ENCODE peak calls at places on chromosome 11, in nine cellular contexts. W, A, D, Y, R, E, C, I and Z are unnamed samples.

GRCh38 chr11:102564110-102564509 is 33.6 kb upstream of the MMP7 start:
- DNase-seq in A (no peak), I (no peak), R (no peak), E (no peak), Y (no peak), C (no peak), D (no peak), W (no peak), Z (no peak)

GRCh38 chr11:27699926-27700350 is 317 bp downstream of the BDNF start:
- DNase-seq in Y (peak; percentile 65), W (no peak), E (peak; percentile 4), D (no peak), R (no peak), A (no peak), C (no peak), I (no peak), Z (no peak)

GRCh38 chr11:122131126-122131525 is 15.1 kb upstream of the BLID start:
- DNase-seq in W (no peak), E (no peak), C (no peak), Y (no peak), D (no peak), R (no peak), I (no peak), A (no peak), Z (no peak)

GRCh38 chr11:129374993-129375721 is 491 bp upstream of the BARX2 start:
- DNase-seq in R (no peak), W (peak; percentile 71), A (peak; percentile 82), C (peak; percentile 28), Y (peak; percentile 70), E (peak; percentile 81), D (no peak), I (peak; percentile 44), Z (no peak)

GRCh38 chr11:73323464-73323863 is 15.4 kb downstream of the ARHGEF17 start:
- DNase-seq in A (peak; percentile 59), E (no peak), C (no peak), R (no peak), I (no peak), Y (peak; percentile 80), D (peak; percentile 89), W (peak; percentile 64), Z (no peak)

GRCh38 chr11:118610773-118611432 is 3.5 kb downstream of the PHLDB1 start:
- DNase-seq in I (no peak), Y (peak; percentile 98), W (peak; percentile 90), A (peak; percentile 87), D (peak; percentile 87), E (peak; percentile 67), C (peak; percentile 75), R (no peak), Z (no peak)

GRCh38 chr11:12164061-12165014 is 53.9 kb downstream of the MICAL2 start:
- DNase-seq in R (no peak), D (no peak), W (peak; percentile 33), A (no peak), C (no peak), I (no peak), Y (no peak), E (no peak), Z (peak; percentile 64)

GRCh38 chr11:8719260-8720190 is 36.9 kb downstream of the RPL27A start:
- DNase-seq in R (no peak), W (peak; percentile 39), D (peak; percentile 60), E (peak; percentile 55), C (no peak), A (no peak), Y (no peak), I (no peak), Z (peak; percentile 60)

GRCh38 chr11:279966-280761 is 2.0 kb downstream of the NLRP6 start:
- DNase-seq in Y (peak; percentile 49), I (no peak), R (peak; percentile 69), C (no peak), D (no peak), E (no peak), W (peak; percentile 65), A (peak; percentile 57), Z (no peak)

GRCh38 chr11:126140932-126141291 is 70.5 kb downstream of the RPUSD4 start:
- DNase-seq in Y (no peak), A (peak; percentile 48), D (peak; percentile 73), W (peak; percentile 57), I (no peak), R (no peak), E (peak; percentile 19), C (no peak), Z (no peak)

GRCh38 chr11:124197999-124198398 is 14.9 kb downstream of the OR10D3 start:
- DNase-seq in W (no peak), A (no peak), Y (no peak), C (no peak), D (no peak), R (no peak), E (no peak), I (no peak), Z (no peak)

GRCh38 chr11:11555228-11555627 is 66.6 kb downstream of the GALNT18 start:
- DNase-seq in C (no peak), A (no peak), W (no peak), R (no peak), I (no peak), E (no peak), Y (no peak), D (peak; percentile 68), Z (peak; percentile 33)

GRCh38 chr11:131674051-131674755 is 303.8 kb downstream of the NTM start:
- DNase-seq in I (peak; percentile 64), Y (peak; percentile 96), W (peak; percentile 56), C (peak; percentile 52), R (peak; percentile 25), E (peak; percentile 55), A (peak; percentile 62), D (peak; percentile 66), Z (no peak)

GRCh38 chr11:11179239-11179638 is 173.8 kb downstream of the CSNK2A3 start:
- DNase-seq in W (no peak), Y (no peak), C (no peak), R (no peak), A (no peak), E (no peak), I (no peak), D (no peak), Z (peak; percentile 22)

GRCh38 chr11:28343304-28344233 is 235.4 kb downstream of the METTL15 start:
- DNase-seq in D (no peak), A (no peak), I (no peak), C (no peak), W (no peak), R (no peak), Y (no peak), E (peak; percentile 38), Z (peak; percentile 20)

GRCh38 chr11:70415642-70416395 is 17.5 kb downstream of the CTTN start:
- DNase-seq in R (peak; percentile 81), C (no peak), Y (no peak), A (no peak), I (no peak), E (no peak), D (no peak), W (no peak), Z (no peak)

GRCh38 chr11:116457336-116458007 is 315.3 kb downstream of the BUD13 start:
- DNase-seq in I (peak; percentile 41), W (no peak), R (no peak), A (no peak), E (no peak), Y (no peak), C (no peak), D (no peak), Z (no peak)

DNA sequence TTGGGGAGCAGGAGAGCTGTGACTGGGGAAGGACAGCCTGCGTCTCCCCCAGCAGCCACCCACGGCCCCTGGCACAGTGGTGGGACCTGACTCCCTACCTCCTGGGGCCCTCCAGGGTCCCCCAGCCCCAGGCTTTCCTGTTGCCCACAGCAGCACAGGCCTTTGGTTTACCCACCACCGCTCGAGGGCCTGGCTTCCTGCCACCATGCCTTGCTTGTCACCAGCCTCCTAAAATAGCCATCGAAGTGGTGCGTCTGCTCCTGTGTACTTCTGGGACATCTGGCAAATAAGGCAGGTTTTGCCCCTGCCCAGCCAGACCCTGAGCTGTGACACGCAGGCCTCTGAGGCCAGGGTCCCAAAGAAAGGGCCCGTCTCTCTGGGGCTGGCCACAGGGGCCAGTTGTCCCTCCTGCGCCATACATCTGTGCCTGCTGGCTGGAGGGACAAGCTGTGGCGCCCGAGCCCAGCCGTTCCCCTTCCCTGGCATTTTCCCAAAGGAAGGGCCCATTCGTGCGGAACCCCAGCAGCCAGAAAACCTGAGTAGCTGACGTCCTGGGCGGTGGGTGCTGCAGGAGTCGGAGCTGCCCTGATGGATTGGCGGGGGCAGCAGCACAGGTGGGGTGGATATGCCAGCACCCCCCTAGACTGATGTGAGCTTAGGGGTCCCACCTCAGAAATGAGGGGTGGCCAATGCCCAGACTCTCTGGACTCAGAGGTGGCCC is 14.6 kb downstream of the PHLDA2 start:
- DNase-seq in A (no peak), D (peak; percentile 90), E (no peak), I (no peak), Y (no peak), C (no peak), W (no peak), R (no peak), Z (no peak)
- H3K4me3 ChIP-seq in A (no peak overlapping the region), D (no peak overlapping the region), E (no peak overlapping the region), I (no peak overlapping the region), Y (no peak overlapping the region), C (no peak overlapping the region), W (no peak overlapping the region), R (no peak overlapping the region), Z (no peak overlapping the region)

DNA sequence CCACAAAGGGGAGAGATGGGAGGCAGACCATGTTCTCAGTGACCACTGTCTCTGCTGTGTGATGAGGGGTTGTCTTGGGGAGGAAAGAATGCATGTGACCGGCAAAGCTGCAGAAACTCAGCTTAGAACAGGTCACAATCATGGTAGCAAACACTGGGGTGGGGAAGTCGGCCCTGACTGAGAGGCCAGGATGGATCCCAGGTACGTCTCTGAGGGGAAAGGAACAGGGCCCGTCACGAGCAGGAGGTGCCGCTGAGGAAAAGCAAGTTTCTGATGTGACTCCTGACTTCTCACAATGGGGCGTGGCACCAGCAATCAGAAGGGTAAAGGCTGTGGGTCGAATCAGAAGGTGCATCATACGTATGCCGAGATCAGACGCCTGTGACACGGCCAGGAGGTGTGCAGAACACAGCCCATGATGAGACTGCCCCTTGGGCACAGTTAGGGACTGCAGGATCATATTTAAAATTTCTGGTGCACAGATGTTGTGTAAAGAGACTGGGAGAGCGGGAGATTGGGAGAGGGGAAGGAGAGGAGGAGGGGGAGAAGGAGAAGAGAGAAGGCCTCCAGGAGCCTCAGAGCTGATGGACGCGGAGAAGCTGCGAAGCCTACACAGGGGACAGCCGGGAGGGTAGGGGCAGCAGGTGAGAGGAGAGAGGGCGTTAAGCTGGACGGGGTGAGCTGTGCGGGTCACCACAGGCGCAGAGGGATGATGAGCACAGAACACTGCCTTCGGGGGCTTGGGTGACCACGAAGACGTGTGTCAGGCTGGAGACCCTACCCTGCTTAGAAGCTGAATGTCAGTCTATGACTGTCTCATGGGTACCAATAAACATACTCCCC is 30.7 kb downstream of the KRTAP5-5 start:
- DNase-seq in I (no peak), R (no peak), A (no peak), C (no peak), E (no peak), W (no peak), D (no peak), Y (no peak), Z (no peak)
- H3K4me3 ChIP-seq in I (no peak overlapping the region), R (no peak overlapping the region), A (no peak overlapping the region), C (no peak overlapping the region), E (no peak overlapping the region), W (no peak overlapping the region), D (no peak overlapping the region), Y (no peak overlapping the region), Z (no peak overlapping the region)

GRCh38 chr11:101306721-101307120 is 177.1 kb upstream of the PGR start:
- DNase-seq in Y (no peak), W (no peak), I (no peak), C (no peak), D (no peak), E (no peak), A (no peak), R (no peak), Z (no peak)
- H3K4me3 ChIP-seq in Y (no peak overlapping the region), W (no peak overlapping the region), I (no peak overlapping the region), C (no peak overlapping the region), D (no peak overlapping the region), E (no peak overlapping the region), A (no peak overlapping the region), R (no peak overlapping the region), Z (no peak overlapping the region)

GRCh38 chr11:64319421-64319761 is 1.5 kb downstream of the PRDX5 start:
- DNase-seq in R (peak; percentile 84), I (no peak), D (no peak), C (no peak), Y (no peak), W (peak; percentile 28), E (no peak), A (no peak), Z (no peak)
- H3K4me3 ChIP-seq in R (peak overlapping the region; percentile 92), I (peak overlapping the region; percentile 63), D (no peak overlapping the region), C (peak overlapping the region; percentile 97), Y (peak overlapping the region; percentile 76), W (no peak overlapping the region), E (peak overlapping the region; percentile 69), A (peak overlapping the region; percentile 76), Z (peak overlapping the region; percentile 97)